ENCODE peak calls at places on chromosomes 4 and X, in six cellular contexts. J is PC-3; B is body of pancreas; A is ovary; N is stimulated activated CD4-positive, alpha-beta T cell treated with anti-CD3 and anti-CD28 coated beads, Interleukin-4, amount 100 ng/mL, for 4 hours; W is amygdala. Z is an unnamed sample.

GRCh38 chr4:4456351-4456750 is 69.4 kb downstream of the NSG1 start:
- DNase-seq in B (no peak), W (no peak), N (no peak), J (peak; percentile 22), A (no peak), Z (no peak)

GRCh38 chr4:48340276-48340904 is 939 bp upstream of the SLAIN2 start:
- DNase-seq in J (peak; percentile 57), A (no peak), B (no peak), N (peak; percentile 19), W (no peak), Z (no peak)

GRCh38 chr4:166012129-166013078 is 139.4 kb downstream of the TLL1 start:
- DNase-seq in J (peak; percentile 71), W (no peak), B (no peak), A (no peak), N (no peak), Z (no peak)

GRCh38 chr4:128394778-128395177 is 107.2 kb upstream of the PGRMC2 start:
- DNase-seq in A (no peak), B (no peak), J (no peak), N (no peak), W (no peak), Z (no peak)

GRCh38 chrX:71543316-71543715 is 10.4 kb downstream of the OGT start:
- DNase-seq in J (peak; percentile 95), B (no peak), A (no peak), W (no peak), N (peak; percentile 32), Z (no peak)

GRCh38 chr4:158722291-158722916 is 792 bp downstream of the PPID start:
- DNase-seq in W (no peak), B (no peak), N (peak; percentile 14), A (no peak), J (peak; percentile 26), Z (peak; percentile 54)

GRCh38 chrX:110317079-110317819 is 636 bp downstream of the AMMECR1 start:
- DNase-seq in N (peak; percentile 13), J (no peak), B (peak; percentile 14), W (peak; percentile 25), A (no peak), Z (no peak)

GRCh38 chrX:133630362-133630761 is 215.1 kb upstream of the GPC4 start:
- DNase-seq in W (no peak), J (no peak), N (no peak), B (no peak), A (no peak), Z (no peak)

GRCh38 chr4:156294577-156294976 is 340.9 kb upstream of the CTSO start:
- DNase-seq in N (no peak), B (no peak), W (no peak), J (peak; percentile 70), A (no peak), Z (no peak)

GRCh38 chrX:65136424-65136823 is 160.2 kb upstream of the ZC4H2 start:
- DNase-seq in J (no peak), N (no peak), A (no peak), B (no peak), W (no peak), Z (no peak)

GRCh38 chr4:1509366-1509765 is 103.1 kb upstream of the NKX1-1 start:
- DNase-seq in A (no peak), W (no peak), J (no peak), B (no peak), N (no peak), Z (no peak)

GRCh38 chr4:87839309-87839946 is 6.7 kb downstream of the MEPE start:
- DNase-seq in B (no peak), N (no peak), J (peak; percentile 45), A (no peak), W (no peak), Z (peak; percentile 86)

GRCh38 chr4:54120517-54120916 is 20.6 kb downstream of the GSX2 start:
- DNase-seq in A (no peak), J (no peak), W (no peak), N (no peak), B (no peak), Z (no peak)

GRCh38 chr4:128630881-128631280 is 178.6 kb upstream of the JADE1 start:
- DNase-seq in N (no peak), J (no peak), B (no peak), A (no peak), W (no peak), Z (no peak)

GRCh38 chr4:168511780-168512467 is 15.1 kb downstream of the PALLD start:
- DNase-seq in A (no peak), W (no peak), J (no peak), B (no peak), N (peak; percentile 70), Z (no peak)

GRCh38 chr4:26345541-26345940 is 24.7 kb downstream of the RBPJ start:
- DNase-seq in A (no peak), W (no peak), B (no peak), J (no peak), N (no peak), Z (no peak)

GRCh38 chr4:127141857-127142256 is 490.9 kb upstream of the INTU start:
- DNase-seq in N (no peak), A (no peak), W (no peak), J (peak; percentile 10), B (no peak), Z (no peak)

GRCh38 chr4:1711906-1712215 is 258 bp downstream of the SLBP start:
- DNase-seq in A (no peak), N (no peak), J (peak; percentile 4), B (no peak), W (no peak), Z (no peak)

GRCh38 chr4:84389406-84389805 is 109.7 kb downstream of the NKX6-1 start:
- DNase-seq in J (peak; percentile 43), N (no peak), A (no peak), B (no peak), W (no peak), Z (no peak)

GRCh38 chrX:13646154-13646549 is 6.8 kb upstream of the TCEANC start:
- DNase-seq in N (peak; percentile 13), W (peak; percentile 16), B (peak; percentile 62), A (peak; percentile 43), J (peak; percentile 66), Z (peak; percentile 21)

GRCh38 chr4:41865306-41865980 is 69.8 kb upstream of the TMEM33 start:
- DNase-seq in J (no peak), N (no peak), B (no peak), W (no peak), A (no peak), Z (no peak)

GRCh38 chr4:170047774-170048354 is 21.7 kb upstream of the MFAP3L start:
- DNase-seq in A (peak; percentile 36), W (peak; percentile 33), N (peak; percentile 15), J (peak; percentile 65), B (peak; percentile 72), Z (peak; percentile 75)

GRCh38 chr4:166318810-166319525 is 445.9 kb downstream of the TLL1 start:
- DNase-seq in B (no peak), N (no peak), A (no peak), J (peak; percentile 77), W (no peak), Z (no peak)

Z was measured in hippocampal formation.